ENCODE peak calls at places on chromosomes 7 and 10, in seven cellular contexts. P is sigmoid colon, U is heart right ventricle, C is ovary, T is RWPE2, M is breast epithelium, H is cardiac muscle cell. G is an unnamed sample. For H3K4me1, the result is how much of the 10 kb centered on the place peaks cover.

GRCh38 chr7:26449175-26450165 is 157.8 kb downstream of the SNX10 start:
- DNase-seq in T (no peak), C (no peak), M (no peak), H (no peak), P (no peak), U (no peak), G (no peak)

GRCh38 chr7:85068796-85069195 is 118.1 kb downstream of the SEMA3D start:
- DNase-seq in U (no peak), P (no peak), M (no peak), T (no peak), C (no peak), H (no peak), G (no peak)

GRCh38 chr10:17430647-17431355 is 23.6 kb downstream of the ST8SIA6 start:
- DNase-seq in H (peak), U (peak), T (no peak), M (peak), C (peak), P (peak), G (no peak)

GRCh38 chr7:130346339-130346905 is 1.8 kb downstream of the CPA5 start:
- DNase-seq in M (no peak), U (no peak), T (no peak), C (no peak), P (no peak), H (no peak), G (no peak)

GRCh38 chr10:127153166-127153565 is 43.2 kb downstream of the INSYN2A start:
- DNase-seq in T (no peak), H (no peak), U (no peak), M (no peak), P (no peak), C (no peak), G (no peak)

GRCh38 chr7:69817096-69817495 is 218.8 kb downstream of the AUTS2 start:
- DNase-seq in P (no peak), T (no peak), H (no peak), U (no peak), M (no peak), C (no peak), G (no peak)

GRCh38 chr7:99493823-99494222 is 6.3 kb downstream of the ZNF394 start:
- DNase-seq in T (no peak), C (no peak), H (no peak), M (no peak), U (no peak), P (no peak), G (no peak)

GRCh38 chr7:412731-413356 is 106.8 kb downstream of the PDGFA start:
- DNase-seq in T (peak), C (no peak), U (no peak), P (no peak), H (no peak), M (no peak), G (no peak)

GRCh38 chr7:121697731-121698396 is 175.1 kb upstream of the PTPRZ1 start:
- DNase-seq in P (no peak), M (no peak), U (no peak), C (no peak), H (no peak), T (no peak), G (no peak)

GRCh38 chr7:142792129-142792528 is 21.4 kb downstream of the PRSS2 start:
- DNase-seq in C (no peak), U (no peak), M (no peak), P (no peak), H (no peak), T (no peak), G (no peak)
- H3K4me1 ChIP-seq in C (under half), U (under half), M (under half), P (under half), H (under half), T (under half), G (under half)

GRCh38 chr10:22646291-22646926 is 68.0 kb downstream of the PIP4K2A start:
- DNase-seq in H (no peak), M (no peak), U (no peak), T (no peak), C (no peak), P (no peak), G (no peak)

GRCh38 chr10:22649390-22649841 is 65.0 kb downstream of the PIP4K2A start:
- DNase-seq in C (no peak), H (no peak), U (no peak), P (no peak), M (no peak), T (no peak), G (no peak)

GRCh38 chr10:22648547-22648961 is 65.8 kb downstream of the PIP4K2A start:
- DNase-seq in M (no peak), C (no peak), P (no peak), H (no peak), T (no peak), U (no peak), G (no peak)

GRCh38 chr10:22649977-22650376 is 64.4 kb downstream of the PIP4K2A start:
- DNase-seq in H (no peak), U (no peak), C (no peak), M (no peak), T (no peak), P (no peak), G (no peak)

DNA sequence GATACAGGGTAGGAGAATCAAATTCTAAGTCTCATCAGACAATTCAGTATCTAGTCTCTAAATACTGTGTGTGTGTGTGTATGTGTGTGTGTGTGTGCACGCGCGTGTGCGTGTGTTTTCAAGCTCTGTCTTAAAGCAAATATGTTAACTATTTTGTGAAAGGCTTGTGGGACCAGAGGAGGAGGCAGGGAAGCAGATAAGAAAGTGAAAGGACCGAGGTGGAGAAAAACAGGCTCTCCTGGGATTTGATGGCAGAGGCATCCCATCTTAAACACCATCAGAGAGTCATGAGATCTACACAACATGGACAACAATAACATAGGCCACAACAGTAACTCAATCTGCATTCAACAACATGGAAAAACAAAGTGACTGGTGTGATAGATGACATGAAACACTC is 67.1 kb downstream of the PIP4K2A start:
- DNase-seq in C (no peak), M (no peak), P (no peak), U (no peak), T (no peak), H (no peak), G (no peak)
- H3K4me3 ChIP-seq in C (no peak), M (no peak), P (no peak), U (no peak), T (no peak), H (no peak), G (peak)

GRCh38 chr10:35367991-35368390 is 31.7 kb downstream of the CCNY start:
- DNase-seq in T (no peak), U (no peak), P (no peak), C (no peak), M (no peak), H (no peak), G (no peak)
- H3K4me1 ChIP-seq in T (under half), U (half or more), P (under half), C (under half), M (under half), H (under half), G (under half)

DNA sequence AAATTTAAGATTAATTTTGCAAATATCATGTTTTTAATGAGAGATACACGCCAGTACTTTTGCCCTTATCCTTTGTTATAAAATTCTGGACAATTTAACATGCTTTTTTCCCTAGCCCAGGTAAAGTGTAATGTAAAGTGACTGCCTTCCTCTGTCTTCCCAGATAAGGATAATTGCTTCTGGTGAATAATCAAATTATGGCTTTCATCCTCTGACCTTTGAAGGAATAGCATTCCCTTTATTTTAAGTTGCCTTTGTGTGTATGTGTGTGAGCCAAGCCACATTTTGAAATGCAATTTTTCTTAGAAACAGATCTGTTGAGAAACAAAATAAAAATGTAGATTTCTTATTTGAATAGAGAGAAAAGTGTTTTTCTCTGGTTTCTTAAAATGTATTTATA is 107.5 kb downstream of the ADAM22 start:
- DNase-seq in U (no peak), M (no peak), T (no peak), C (no peak), H (no peak), P (no peak), G (no peak)
- H3K4me3 ChIP-seq in U (no peak), M (no peak), T (no peak), C (no peak), H (no peak), P (no peak), G (no peak)